ENCODE peak calls at places on chromosomes 4 and X, in seven cellular contexts. G is C1 segment of cervical spinal cord, V is ELF-1, U is transverse colon, I is islet precursor cell, K is GM18507, D is NCI-H446 treated with DMSO at 0.1 percent for 48 hours. R is an unnamed sample.

GRCh38 chr4:128379860-128380259 is 92.2 kb upstream of the PGRMC2 start:
- DNase-seq in K (no peak), G (no peak), U (peak), I (peak), D (no peak), V (no peak), R (no peak)

GRCh38 chr4:185534850-185535761 is at the start of gene PDLIM3:
- DNase-seq in I (peak), U (peak), G (peak), V (peak), D (no peak), K (no peak), R (no peak)

GRCh38 chr4:169540774-169541173 is 71.6 kb downstream of the NEK1 start:
- DNase-seq in U (no peak), K (no peak), I (no peak), G (no peak), V (no peak), D (no peak), R (no peak)

GRCh38 chr4:98150092-98150761 is 7.0 kb upstream of the STPG2 start:
- DNase-seq in K (no peak), V (no peak), I (no peak), U (no peak), G (no peak), D (no peak), R (peak)

GRCh38 chrX:32483534-32484136 is 727.7 kb downstream of the DMD start:
- DNase-seq in D (no peak), K (no peak), U (no peak), I (no peak), G (no peak), V (no peak), R (peak)

GRCh38 chrX:140091276-140091886 is 126.1 kb upstream of the CXorf66 start:
- DNase-seq in I (peak), V (peak), G (peak), K (no peak), D (no peak), U (peak), R (no peak)

GRCh38 chr4:167578906-167579305 is 344.6 kb upstream of the SPOCK3 start:
- DNase-seq in K (no peak), I (no peak), G (no peak), V (no peak), U (no peak), D (no peak), R (no peak)

GRCh38 chrX:151958101-151958500 is 16.4 kb downstream of the GABRE start:
- DNase-seq in U (no peak), D (no peak), V (no peak), I (no peak), G (no peak), K (no peak), R (no peak)

GRCh38 chr4:7074423-7074822 is 6.6 kb upstream of the GRPEL1 start:
- DNase-seq in V (no peak), G (no peak), D (no peak), I (no peak), K (no peak), U (no peak), R (no peak)

GRCh38 chr4:139229534-139230039 is 50.4 kb downstream of the MGARP start:
- DNase-seq in K (no peak), I (no peak), V (no peak), D (peak), G (no peak), U (no peak), R (peak)

GRCh38 chrX:45849261-45849660 is 648.6 kb upstream of the DIPK2B start:
- DNase-seq in G (no peak), U (no peak), D (no peak), I (peak), K (no peak), V (no peak), R (no peak)

GRCh38 chrX:129772796-129773431 is 6.8 kb upstream of the SASH3 start:
- DNase-seq in I (no peak), K (no peak), V (no peak), D (no peak), U (peak), G (no peak), R (no peak)

GRCh38 chrX:136710324-136710951 is 62.5 kb downstream of the CD40LG start:
- DNase-seq in I (no peak), V (no peak), K (no peak), U (no peak), D (no peak), G (no peak), R (no peak)

GRCh38 chrX:1592863-1593201 is 1.4 kb downstream of the AKAP17A start:
- DNase-seq in U (no peak), V (no peak), K (no peak), D (no peak), I (no peak), G (no peak), R (no peak)

GRCh38 chr4:123477804-123478209 is 81.2 kb downstream of the SPRY1 start:
- DNase-seq in I (no peak), V (no peak), G (no peak), U (peak), D (no peak), K (no peak), R (no peak)

GRCh38 chrX:135185795-135186443 is 14.7 kb upstream of the CT55 start:
- DNase-seq in D (peak), U (no peak), G (no peak), I (peak), K (no peak), V (peak), R (peak)

GRCh38 chr4:87165886-87166285 is 54.5 kb downstream of the KLHL8 start:
- DNase-seq in U (no peak), D (no peak), V (no peak), I (no peak), G (no peak), K (no peak), R (no peak)

GRCh38 chrX:46180258-46180687 is 364.9 kb downstream of the ZNF674 start:
- DNase-seq in U (no peak), I (peak), D (no peak), G (no peak), V (peak), K (peak), R (no peak)

GRCh38 chr4:113882668-113883067 is 96.8 kb downstream of the ARSJ start:
- DNase-seq in I (no peak), U (no peak), G (no peak), D (no peak), K (no peak), V (no peak), R (no peak)

GRCh38 chrX:153909024-153909979 is 4.8 kb downstream of the AVPR2 start:
- DNase-seq in K (no peak), D (no peak), U (no peak), I (no peak), G (no peak), V (peak), R (no peak)

GRCh38 chr4:137343221-137343620 is 189.1 kb downstream of the PCDH18 start:
- DNase-seq in D (no peak), U (no peak), I (no peak), V (no peak), G (no peak), K (no peak), R (no peak)

GRCh38 chr4:23952258-23952657 is 62.4 kb upstream of the PPARGC1A start:
- DNase-seq in V (no peak), I (no peak), G (no peak), U (no peak), K (no peak), D (no peak), R (no peak)

GRCh38 chr4:38784141-38784540 is 1.4 kb upstream of the TLR10 start:
- DNase-seq in D (no peak), K (no peak), I (no peak), U (no peak), G (no peak), V (no peak), R (no peak)

GRCh38 chr4:72997409-72997808 is 72.1 kb downstream of the COX18 start:
- DNase-seq in G (no peak), D (no peak), U (no peak), V (no peak), K (no peak), I (peak), R (no peak)

GRCh38 chrX:9317174-9317573 is 147.7 kb upstream of the TBL1X start:
- DNase-seq in V (no peak), U (no peak), I (no peak), K (no peak), G (no peak), D (no peak), R (no peak)

GRCh38 chr4:182223708-182224107 is 19.5 kb upstream of the TENM3 start:
- DNase-seq in V (no peak), I (no peak), K (no peak), U (no peak), D (no peak), G (no peak), R (no peak)

GRCh38 chrX:153723351-153724251 is 586 bp downstream of the BCAP31 start:
- DNase-seq in U (peak), I (peak), D (no peak), K (no peak), G (no peak), V (peak), R (peak)

GRCh38 chr4:80192937-80193336 is 4.4 kb upstream of the PRDM8 start:
- DNase-seq in K (no peak), I (no peak), U (no peak), D (no peak), G (no peak), V (no peak), R (no peak)

GRCh38 chr4:84634961-84635360 is 52.0 kb downstream of the CDS1 start:
- DNase-seq in V (no peak), K (no peak), G (no peak), U (no peak), D (no peak), I (no peak), R (no peak)

GRCh38 chrX:33906971-33907370 is 225.1 kb downstream of the FAM47A start:
- DNase-seq in K (no peak), V (peak), D (no peak), U (no peak), G (no peak), I (peak), R (no peak)

GRCh38 chr4:76306882-76307669 is 543 bp downstream of the STBD1 start:
- DNase-seq in K (no peak), D (no peak), I (peak), G (peak), V (peak), U (peak), R (no peak)

GRCh38 chr4:189255636-189256035 is 685.0 kb upstream of the FRG1 start:
- DNase-seq in G (no peak), V (no peak), I (no peak), D (no peak), K (no peak), U (no peak), R (no peak)

GRCh38 chrX:154002215-154002719 is 17.4 kb downstream of the IRAK1 start:
- DNase-seq in V (peak), G (no peak), D (no peak), K (no peak), U (peak), I (peak), R (no peak)

GRCh38 chr4:150482581-150482980 is 99.4 kb upstream of the MAB21L2 start:
- DNase-seq in I (no peak), D (no peak), G (no peak), K (no peak), V (no peak), U (no peak), R (no peak)

GRCh38 chr4:75916091-75916661 is 13.9 kb upstream of the PPEF2 start:
- DNase-seq in V (no peak), U (peak), D (peak), K (no peak), I (no peak), G (no peak), R (peak)

GRCh38 chr4:158807696-158808095 is 38.9 kb downstream of the FNIP2 start:
- DNase-seq in D (no peak), V (no peak), G (no peak), I (no peak), U (no peak), K (no peak), R (no peak)

GRCh38 chrX:94204524-94204923 is 530.5 kb downstream of the FAM133A start:
- DNase-seq in I (peak), K (no peak), D (no peak), U (no peak), V (peak), G (no peak), R (no peak)

GRCh38 chr4:41644288-41644914 is 104.1 kb downstream of the PHOX2B start:
- DNase-seq in G (peak), I (peak), V (peak), K (no peak), U (peak), D (no peak), R (no peak)

R was measured in NCI-H1694 treated with DMSO at 0.1 percent for 48 hours.